ENCODE peak calls at places on chromosome 13, in four cellular contexts. One of them, this sample, is unnamed.
A peak's percentile ranks its signal among the peaks of the same experiment; 100 is the strongest.

GRCh38 chr13:47396915-47397314 is 500.1 kb upstream of the HTR2A start:
- DNase-seq in IMR-90: no peak
- DNase-seq in CD4-positive, alpha-beta T cell: no peak
- DNase-seq in fibroblast of lung: no peak
- DNase-seq in this sample: no peak

GRCh38 chr13:21934309-21934708 is 263.4 kb downstream of the FGF9 start:
- DNase-seq in IMR-90: no peak
- DNase-seq in CD4-positive, alpha-beta T cell: no peak
- DNase-seq in fibroblast of lung: no peak
- DNase-seq in this sample: no peak

GRCh38 chr13:35978607-35979316 is 152.4 kb downstream of the DCLK1 start:
- DNase-seq in IMR-90: peak; percentile 69
- DNase-seq in CD4-positive, alpha-beta T cell: no peak
- DNase-seq in fibroblast of lung: peak; percentile 60
- DNase-seq in this sample: no peak

GRCh38 chr13:21573920-21574712 is 29.9 kb downstream of the MICU2 start:
- DNase-seq in IMR-90: no peak
- DNase-seq in CD4-positive, alpha-beta T cell: no peak
- DNase-seq in fibroblast of lung: peak; percentile 8
- DNase-seq in this sample: no peak

GRCh38 chr13:45328661-45329105 is 12.3 kb downstream of the TPT1 start:
- DNase-seq in IMR-90: peak; percentile 89
- DNase-seq in CD4-positive, alpha-beta T cell: no peak
- DNase-seq in fibroblast of lung: peak; percentile 92
- DNase-seq in this sample: no peak

GRCh38 chr13:66835040-66835628 is 395.0 kb downstream of the PCDH9 start:
- DNase-seq in IMR-90: peak; percentile 18
- DNase-seq in CD4-positive, alpha-beta T cell: no peak
- DNase-seq in fibroblast of lung: peak; percentile 39
- DNase-seq in this sample: peak; percentile 64

GRCh38 chr13:54965881-54966280 is 1937.3 kb downstream of the OLFM4 start:
- DNase-seq in IMR-90: no peak
- DNase-seq in CD4-positive, alpha-beta T cell: no peak
- DNase-seq in fibroblast of lung: peak; percentile 6
- DNase-seq in this sample: no peak

GRCh38 chr13:113815151-113816058 is 48.5 kb downstream of the GAS6 start:
- DNase-seq in IMR-90: no peak
- DNase-seq in CD4-positive, alpha-beta T cell: no peak
- DNase-seq in fibroblast of lung: no peak
- DNase-seq in this sample: no peak

GRCh38 chr13:21100994-21101757 is 39.8 kb upstream of the LATS2 start:
- DNase-seq in IMR-90: no peak
- DNase-seq in CD4-positive, alpha-beta T cell: no peak
- DNase-seq in fibroblast of lung: no peak
- DNase-seq in this sample: no peak

GRCh38 chr13:99227909-99228688 is 27.4 kb downstream of the UBAC2 start:
- DNase-seq in IMR-90: no peak
- DNase-seq in CD4-positive, alpha-beta T cell: no peak
- DNase-seq in fibroblast of lung: no peak
- DNase-seq in this sample: no peak

GRCh38 chr13:113187263-113187669 is 21.2 kb downstream of the PCID2 start:
- DNase-seq in IMR-90: peak; percentile 100
- DNase-seq in CD4-positive, alpha-beta T cell: peak; percentile 26
- DNase-seq in fibroblast of lung: peak; percentile 100
- DNase-seq in this sample: no peak

GRCh38 chr13:111654531-111654930 is 334.1 kb downstream of the TEX29 start:
- DNase-seq in IMR-90: no peak
- DNase-seq in CD4-positive, alpha-beta T cell: no peak
- DNase-seq in fibroblast of lung: no peak
- DNase-seq in this sample: no peak

GRCh38 chr13:89943139-89943538 is 1404.3 kb upstream of the MIR17HG start:
- DNase-seq in IMR-90: no peak
- DNase-seq in CD4-positive, alpha-beta T cell: no peak
- DNase-seq in fibroblast of lung: no peak
- DNase-seq in this sample: no peak

GRCh38 chr13:97914537-97914936 is 38.9 kb upstream of the IPO5 start:
- DNase-seq in IMR-90: peak; percentile 70
- DNase-seq in CD4-positive, alpha-beta T cell: no peak
- DNase-seq in fibroblast of lung: peak; percentile 79
- DNase-seq in this sample: no peak

GRCh38 chr13:33611016-33611805 is 206.7 kb upstream of the RFC3 start:
- DNase-seq in IMR-90: peak; percentile 64
- DNase-seq in CD4-positive, alpha-beta T cell: no peak
- DNase-seq in fibroblast of lung: peak; percentile 85
- DNase-seq in this sample: peak; percentile 49

GRCh38 chr13:64810701-64811258 is 2419.4 kb downstream of the PCDH9 start:
- DNase-seq in IMR-90: peak; percentile 29
- DNase-seq in CD4-positive, alpha-beta T cell: no peak
- DNase-seq in fibroblast of lung: peak; percentile 30
- DNase-seq in this sample: no peak

GRCh38 chr13:43251967-43252366 is 228.6 kb downstream of the DNAJC15 start:
- DNase-seq in IMR-90: no peak
- DNase-seq in CD4-positive, alpha-beta T cell: no peak
- DNase-seq in fibroblast of lung: no peak
- DNase-seq in this sample: no peak

GRCh38 chr13:70253834-70254233 is 145.6 kb upstream of the KLHL1 start:
- DNase-seq in IMR-90: no peak
- DNase-seq in CD4-positive, alpha-beta T cell: no peak
- DNase-seq in fibroblast of lung: peak; percentile 36
- DNase-seq in this sample: no peak

GRCh38 chr13:112903606-112904195 is 65.3 kb upstream of the MCF2L start:
- DNase-seq in IMR-90: no peak
- DNase-seq in CD4-positive, alpha-beta T cell: no peak
- DNase-seq in fibroblast of lung: no peak
- DNase-seq in this sample: no peak

GRCh38 chr13:110640591-110641029 is 25.3 kb downstream of the NAXD start:
- DNase-seq in IMR-90: peak; percentile 60
- DNase-seq in CD4-positive, alpha-beta T cell: no peak
- DNase-seq in fibroblast of lung: peak; percentile 63
- DNase-seq in this sample: no peak

GRCh38 chr13:78659450-78660110 is 625 bp upstream of the OBI1 start:
- DNase-seq in IMR-90: peak; percentile 1
- DNase-seq in CD4-positive, alpha-beta T cell: no peak
- DNase-seq in fibroblast of lung: no peak
- DNase-seq in this sample: no peak

GRCh38 chr13:94382520-94382919 is 97.0 kb downstream of the DCT start:
- DNase-seq in IMR-90: no peak
- DNase-seq in CD4-positive, alpha-beta T cell: no peak
- DNase-seq in fibroblast of lung: no peak
- DNase-seq in this sample: no peak

GRCh38 chr13:53941588-53942190 is 913.1 kb downstream of the OLFM4 start:
- DNase-seq in IMR-90: no peak
- DNase-seq in CD4-positive, alpha-beta T cell: no peak
- DNase-seq in fibroblast of lung: no peak
- DNase-seq in this sample: no peak

GRCh38 chr13:60267498-60268202 is 103.9 kb upstream of the DIAPH3 start:
- DNase-seq in IMR-90: no peak
- DNase-seq in CD4-positive, alpha-beta T cell: peak; percentile 6
- DNase-seq in fibroblast of lung: peak; percentile 14
- DNase-seq in this sample: no peak

GRCh38 chr13:78102121-78102677 is 183.6 kb upstream of the EDNRB start:
- DNase-seq in IMR-90: peak; percentile 52
- DNase-seq in CD4-positive, alpha-beta T cell: no peak
- DNase-seq in fibroblast of lung: peak; percentile 54
- DNase-seq in this sample: no peak

GRCh38 chr13:82758056-82758455 is 1124.2 kb downstream of the SLITRK1 start:
- DNase-seq in IMR-90: peak; percentile 17
- DNase-seq in CD4-positive, alpha-beta T cell: no peak
- DNase-seq in fibroblast of lung: no peak
- DNase-seq in this sample: no peak

GRCh38 chr13:90700340-90700739 is 647.1 kb upstream of the MIR17HG start:
- DNase-seq in IMR-90: no peak
- DNase-seq in CD4-positive, alpha-beta T cell: no peak
- DNase-seq in fibroblast of lung: no peak
- DNase-seq in this sample: no peak

GRCh38 chr13:84118845-84119409 is 236.7 kb upstream of the SLITRK1 start:
- DNase-seq in IMR-90: no peak
- DNase-seq in CD4-positive, alpha-beta T cell: no peak
- DNase-seq in fibroblast of lung: no peak
- DNase-seq in this sample: no peak
- H3K27ac ChIP-seq in IMR-90: no peak overlapping the region
- H3K27ac ChIP-seq in CD4-positive, alpha-beta T cell: no peak overlapping the region
- H3K27ac ChIP-seq in fibroblast of lung: no peak overlapping the region
- H3K27ac ChIP-seq in this sample: no peak overlapping the region

DNA sequence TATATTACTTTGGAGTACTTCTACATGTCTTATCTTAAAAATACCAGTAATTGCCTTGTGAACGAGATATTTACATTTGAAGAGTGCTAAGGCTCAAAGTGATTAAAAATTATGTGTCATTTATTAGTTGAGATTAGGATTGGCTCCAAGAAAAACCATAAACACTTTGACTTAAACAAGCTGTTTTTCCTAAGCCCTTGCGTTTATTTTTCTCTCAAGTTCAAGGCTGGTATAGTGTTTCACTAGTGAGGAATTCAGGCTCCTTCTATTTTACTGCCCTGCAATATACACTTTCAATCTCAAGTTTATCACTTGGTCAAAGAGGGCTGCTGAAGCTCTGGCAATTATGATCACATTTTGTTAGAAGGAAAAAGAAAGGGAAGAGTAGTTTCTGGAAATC is 49.9 kb downstream of the UFM1 start:
- DNase-seq in IMR-90: no peak
- DNase-seq in CD4-positive, alpha-beta T cell: no peak
- DNase-seq in fibroblast of lung: no peak
- DNase-seq in this sample: no peak
- H3K27ac ChIP-seq in IMR-90: no peak overlapping the region
- H3K27ac ChIP-seq in CD4-positive, alpha-beta T cell: no peak overlapping the region
- H3K27ac ChIP-seq in fibroblast of lung: no peak overlapping the region
- H3K27ac ChIP-seq in this sample: no peak overlapping the region

DNA sequence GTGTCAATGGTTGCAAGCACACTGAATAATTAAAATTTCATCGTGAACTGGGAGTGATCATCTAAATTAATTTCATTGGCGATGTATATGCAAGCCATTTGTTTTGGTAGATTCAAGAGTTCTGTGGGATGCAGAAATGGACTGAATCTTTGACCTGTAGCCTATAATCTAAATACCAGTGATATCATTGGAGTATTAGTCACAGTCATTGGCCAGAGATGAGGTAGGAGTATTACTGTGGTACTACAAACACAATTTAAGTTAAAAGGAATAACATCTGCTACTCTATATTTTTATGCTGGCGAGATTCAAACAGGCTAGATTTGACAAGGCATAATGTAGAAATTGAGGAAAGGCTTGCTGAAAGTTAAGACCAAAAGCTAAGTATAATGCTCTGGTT is 14.0 kb downstream of the FRY start:
- DNase-seq in IMR-90: peak; percentile 68
- DNase-seq in CD4-positive, alpha-beta T cell: no peak
- DNase-seq in fibroblast of lung: no peak
- DNase-seq in this sample: no peak
- H3K27ac ChIP-seq in IMR-90: no peak overlapping the region
- H3K27ac ChIP-seq in CD4-positive, alpha-beta T cell: no peak overlapping the region
- H3K27ac ChIP-seq in fibroblast of lung: no peak overlapping the region
- H3K27ac ChIP-seq in this sample: peak overlapping the region; percentile 65

DNA sequence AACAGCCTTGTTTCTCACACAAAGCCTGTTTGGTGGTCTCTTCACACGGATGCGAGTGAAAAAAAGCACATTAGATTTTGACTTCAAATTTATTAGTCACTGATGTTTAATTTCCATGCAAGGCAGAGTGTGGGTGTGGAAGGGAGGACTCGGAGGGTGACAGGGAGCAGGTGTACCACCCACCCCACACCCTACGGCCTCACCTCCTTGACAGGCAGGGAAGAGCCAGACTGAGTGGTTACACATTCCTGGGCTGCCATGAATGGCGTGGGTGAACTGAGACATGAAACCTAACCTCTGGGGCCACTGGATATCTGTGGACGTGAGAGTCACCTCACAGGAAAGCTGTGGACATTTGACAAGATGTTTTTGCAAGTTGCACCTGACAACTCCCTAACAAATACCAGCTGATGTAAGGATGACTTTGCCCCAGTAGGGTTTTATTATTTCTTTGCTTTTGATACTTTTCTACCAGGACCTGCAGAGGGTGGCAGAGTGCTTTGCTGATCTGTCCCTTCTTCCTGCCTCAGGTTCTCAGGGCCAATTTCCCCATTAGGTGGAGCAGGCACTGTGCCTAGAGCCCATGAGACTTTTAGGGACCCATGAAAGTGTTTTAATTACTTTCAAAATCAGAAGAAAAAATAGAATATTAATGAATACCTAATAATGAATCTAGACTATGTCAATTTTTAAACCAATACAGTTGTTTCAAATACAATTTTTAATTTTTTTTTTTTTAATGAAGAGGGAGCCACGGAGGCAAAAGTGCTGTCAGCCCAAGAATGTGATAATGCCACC is 58.2 kb upstream of the CYSLTR2 start:
- DNase-seq in IMR-90: peak; percentile 70
- DNase-seq in CD4-positive, alpha-beta T cell: peak; percentile 60
- DNase-seq in fibroblast of lung: peak; percentile 65
- DNase-seq in this sample: peak; percentile 15
- H3K27ac ChIP-seq in IMR-90: no peak overlapping the region
- H3K27ac ChIP-seq in CD4-positive, alpha-beta T cell: no peak overlapping the region
- H3K27ac ChIP-seq in fibroblast of lung: no peak overlapping the region
- H3K27ac ChIP-seq in this sample: no peak overlapping the region

DNA sequence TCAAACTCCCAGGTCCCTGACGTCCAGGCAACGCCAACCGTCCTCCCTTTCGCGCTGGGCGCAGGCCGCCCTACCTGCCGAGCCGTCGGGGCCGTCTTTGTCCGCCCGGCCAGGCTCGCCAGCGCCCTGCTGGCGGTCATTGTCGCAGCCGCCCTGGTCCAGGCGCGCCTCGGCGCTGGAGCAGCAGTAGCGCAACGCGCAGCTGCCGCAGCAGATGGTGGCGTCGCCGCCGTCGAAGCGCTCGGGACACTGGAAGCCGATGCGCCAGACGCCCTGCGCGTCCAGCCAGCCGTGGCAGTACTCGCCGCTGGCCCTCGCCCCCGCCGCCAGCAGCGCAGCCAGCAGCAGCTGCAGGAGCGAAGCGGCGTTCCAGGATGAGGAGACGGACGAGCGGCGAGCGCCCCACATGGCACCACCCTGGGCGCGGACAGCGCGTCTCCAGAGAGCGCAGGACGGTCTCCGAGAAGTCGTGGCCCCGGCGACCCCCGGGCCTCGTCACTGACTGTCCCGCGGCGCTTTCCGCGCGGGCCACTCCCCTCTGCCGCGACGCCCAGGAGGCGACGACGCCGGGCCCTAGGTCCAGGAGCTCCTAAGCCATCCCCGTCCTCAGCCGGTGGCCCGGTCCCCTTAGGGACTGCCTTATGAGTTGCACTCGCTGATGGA is 1.1 kb downstream of the SHISA2 start:
- DNase-seq in IMR-90: no peak
- DNase-seq in CD4-positive, alpha-beta T cell: no peak
- DNase-seq in fibroblast of lung: peak; percentile 48
- DNase-seq in this sample: no peak
- H3K27ac ChIP-seq in IMR-90: no peak overlapping the region
- H3K27ac ChIP-seq in CD4-positive, alpha-beta T cell: no peak overlapping the region
- H3K27ac ChIP-seq in fibroblast of lung: no peak overlapping the region
- H3K27ac ChIP-seq in this sample: peak overlapping the region; percentile 70

GRCh38 chr13:100545684-100546061 is 42.9 kb downstream of the GGACT start:
- DNase-seq in IMR-90: no peak
- DNase-seq in CD4-positive, alpha-beta T cell: no peak
- DNase-seq in fibroblast of lung: no peak
- DNase-seq in this sample: no peak
- H3K27ac ChIP-seq in IMR-90: no peak overlapping the region
- H3K27ac ChIP-seq in CD4-positive, alpha-beta T cell: no peak overlapping the region
- H3K27ac ChIP-seq in fibroblast of lung: no peak overlapping the region
- H3K27ac ChIP-seq in this sample: no peak overlapping the region